ENCODE peak calls at places on chromosome 10, in nine cellular contexts. X is tibial artery, Z is PC-9, F is Peyer's patch, G is OCI-LY7, U is testis, H is gastrocnemius medialis, W is thyroid gland, M is vagina. K is an unnamed sample. For H3K36me3, the result is how much of the 10 kb centered on the place peaks cover.

GRCh38 chr10:11810313-11810766 is 12.8 kb upstream of the PROSER2 start:
- DNase-seq in X (no peak), Z (peak), F (no peak), G (no peak), U (no peak), H (no peak), W (peak), M (no peak), K (peak)

GRCh38 chr10:129531195-129531968 is 64.3 kb downstream of the MGMT start:
- DNase-seq in X (no peak), Z (peak), F (no peak), G (no peak), U (no peak), H (no peak), W (no peak), M (no peak), K (peak)

GRCh38 chr10:49081532-49082275 is 33.6 kb downstream of the VSTM4 start:
- DNase-seq in X (no peak), Z (no peak), F (no peak), G (no peak), U (peak), H (no peak), W (peak), M (no peak), K (no peak)

GRCh38 chr10:42975005-42975493 is 101.8 kb upstream of the RET start:
- DNase-seq in X (peak), Z (no peak), F (peak), G (no peak), U (no peak), H (peak), W (no peak), M (no peak), K (no peak)

GRCh38 chr10:113323985-113324384 is 228.9 kb upstream of the HABP2 start:
- DNase-seq in X (no peak), Z (no peak), F (no peak), G (no peak), U (no peak), H (no peak), W (no peak), M (no peak), K (no peak)

GRCh38 chr10:62648941-62649340 is 155.6 kb upstream of the ADO start:
- DNase-seq in X (no peak), Z (no peak), F (no peak), G (peak), U (no peak), H (no peak), W (no peak), M (no peak), K (no peak)

GRCh38 chr10:98608417-98608816 is 161.7 kb upstream of the HPS1 start:
- DNase-seq in X (peak), Z (no peak), F (no peak), G (no peak), U (no peak), H (no peak), W (no peak), M (no peak), K (no peak)

GRCh38 chr10:13224210-13224995 is 9.8 kb downstream of the UCMA start:
- DNase-seq in X (peak), Z (no peak), F (no peak), G (peak), U (no peak), H (no peak), W (no peak), M (no peak), K (no peak)

GRCh38 chr10:88091490-88092061 is 228.2 kb downstream of the PTEN start:
- DNase-seq in X (no peak), Z (peak), F (peak), G (peak), U (no peak), H (no peak), W (no peak), M (no peak), K (no peak)

GRCh38 chr10:124735491-124736286 is 8.5 kb downstream of the FAM53B start:
- DNase-seq in X (peak), Z (no peak), F (no peak), G (no peak), U (no peak), H (no peak), W (no peak), M (peak), K (no peak)

GRCh38 chr10:28677889-28678686 is 767 bp downstream of the BAMBI start:
- DNase-seq in X (peak), Z (no peak), F (peak), G (peak), U (peak), H (no peak), W (peak), M (no peak), K (no peak)

GRCh38 chr10:12844796-12845524 is 156.6 kb downstream of the CCDC3 start:
- DNase-seq in X (peak), Z (peak), F (no peak), G (no peak), U (peak), H (no peak), W (peak), M (no peak), K (peak)

GRCh38 chr10:3745582-3745981 is 39.4 kb downstream of the KLF6 start:
- DNase-seq in X (no peak), Z (no peak), F (no peak), G (no peak), U (no peak), H (no peak), W (no peak), M (no peak), K (no peak)

GRCh38 chr10:1615186-1615954 is 122.0 kb downstream of the ADARB2 start:
- DNase-seq in X (no peak), Z (no peak), F (no peak), G (no peak), U (no peak), H (no peak), W (no peak), M (no peak), K (no peak)

DNA sequence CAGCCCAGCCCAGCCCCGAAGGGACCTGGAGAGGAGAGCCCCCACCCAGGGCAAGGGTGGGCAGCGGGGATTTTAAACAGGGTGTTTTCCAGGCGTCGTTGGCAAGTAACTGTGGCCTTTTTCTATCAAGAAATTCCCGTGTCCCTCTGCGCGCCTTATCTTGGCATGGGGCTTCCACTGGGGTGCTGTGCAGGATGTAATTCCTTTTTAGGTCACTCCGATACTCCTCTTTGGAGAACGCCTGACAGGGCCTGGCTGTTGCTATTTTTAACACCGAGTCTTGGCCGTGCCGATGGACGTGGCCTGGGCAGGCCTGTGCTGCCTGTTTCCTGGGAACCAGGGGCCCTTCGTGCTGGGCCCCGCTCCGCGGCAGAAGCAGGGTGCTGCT is 93.8 kb downstream of the INPP5A start:
- DNase-seq in X (peak), Z (no peak), F (peak), G (no peak), U (peak), H (peak), W (peak), M (no peak), K (no peak)
- H3K4me3 ChIP-seq in X (no peak), Z (no peak), F (no peak), G (no peak), U (no peak), H (peak), W (no peak), M (no peak), K (no peak)

GRCh38 chr10:92505044-92505443 is 68.8 kb downstream of the IDE start:
- DNase-seq in X (no peak), Z (no peak), F (no peak), G (no peak), U (no peak), H (no peak), W (no peak), M (no peak), K (no peak)

GRCh38 chr10:92506336-92506735 is 67.6 kb downstream of the IDE start:
- DNase-seq in X (no peak), Z (no peak), F (no peak), G (no peak), U (no peak), H (no peak), W (no peak), M (no peak), K (no peak)

GRCh38 chr10:92502296-92502695 is 71.6 kb downstream of the IDE start:
- DNase-seq in X (no peak), Z (no peak), F (no peak), G (no peak), U (no peak), H (no peak), W (no peak), M (no peak), K (no peak)
- H3K36me3 ChIP-seq in X (half or more), Z (under half), F (half or more), G (under half), U (under half), H (half or more), W (under half), M (under half), K (under half)

GRCh38 chr10:74826142-74827044 is at the start of gene KAT6B:
- DNase-seq in X (peak), Z (peak), F (peak), G (peak), U (peak), H (peak), W (peak), M (peak), K (peak)
- TF ChIP-seq CTCF in X (peak), Z (peak), F (no peak), G (peak), U (peak), H (no peak), W (peak), M (peak), K (no peak)

DNA sequence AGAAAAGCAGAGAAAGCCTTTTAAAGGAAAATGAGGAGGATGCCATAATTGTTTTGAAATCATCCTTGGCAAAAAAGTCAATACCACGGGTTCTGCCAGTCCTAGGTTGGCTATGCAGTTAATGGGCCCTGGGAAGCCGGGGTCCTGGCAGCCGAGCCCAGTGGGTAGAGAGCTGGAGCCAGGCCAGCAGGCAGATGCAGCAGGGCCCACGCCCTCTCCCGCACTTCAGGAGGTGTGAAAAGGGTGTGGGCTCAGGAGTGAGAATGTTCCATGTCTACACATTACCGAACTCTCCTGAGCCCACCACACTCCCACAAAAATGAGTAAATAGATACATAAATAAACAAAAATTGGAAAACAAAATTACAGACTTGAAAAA is 18.6 kb downstream of the ANTXRL start:
- DNase-seq in X (peak), Z (no peak), F (no peak), G (no peak), U (no peak), H (no peak), W (no peak), M (no peak), K (no peak)
- H3K4me3 ChIP-seq in X (no peak), Z (no peak), F (no peak), G (no peak), U (no peak), H (no peak), W (no peak), M (no peak), K (no peak)

DNA sequence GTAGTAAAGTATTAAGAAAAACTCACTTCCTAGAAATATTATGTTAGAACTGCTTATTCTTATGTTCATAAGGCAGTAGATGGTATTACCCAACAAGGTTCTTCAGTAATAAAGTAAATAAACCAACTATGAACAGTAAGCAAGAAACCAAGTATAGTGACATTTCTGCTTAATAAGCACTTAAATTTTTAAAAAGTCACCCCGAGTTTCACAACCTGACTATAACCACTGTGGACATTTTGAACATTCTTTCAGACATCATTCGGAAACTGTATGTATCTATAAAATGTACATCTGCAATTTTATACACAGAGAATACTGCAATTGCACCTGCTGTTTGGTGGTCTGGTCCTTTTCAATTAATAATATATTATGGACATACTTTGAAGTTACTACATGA is 1073.6 kb downstream of the XPNPEP1 start:
- DNase-seq in X (no peak), Z (no peak), F (no peak), G (no peak), U (no peak), H (no peak), W (no peak), M (no peak), K (no peak)
- H3K36me3 ChIP-seq in X (under half), Z (under half), F (under half), G (under half), U (under half), H (under half), W (under half), M (under half), K (under half)

DNA sequence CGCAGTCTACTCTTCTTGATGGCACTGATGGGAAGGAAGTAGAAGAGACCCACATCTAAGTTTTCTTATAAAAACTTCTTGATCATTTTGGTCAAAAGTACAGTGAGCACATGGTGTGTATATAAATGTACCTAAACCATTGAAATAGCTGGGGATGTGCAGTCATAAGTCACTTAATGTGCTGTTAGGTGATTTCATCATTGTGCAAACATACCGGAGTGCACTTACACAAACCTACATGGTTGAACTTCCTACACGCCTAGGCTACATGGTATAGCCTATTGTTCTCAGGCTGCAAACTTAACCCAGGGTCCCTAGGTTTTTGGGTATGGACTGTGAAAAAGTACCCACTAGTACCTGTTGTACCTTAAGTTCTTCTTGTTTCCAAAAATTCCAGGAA is 123.3 kb upstream of the ZNF438 start:
- DNase-seq in X (no peak), Z (no peak), F (no peak), G (no peak), U (no peak), H (no peak), W (no peak), M (no peak), K (no peak)
- TF ChIP-seq CTCF in X (no peak), Z (no peak), F (no peak), G (no peak), U (no peak), H (no peak), W (no peak), M (no peak), K (no peak)

GRCh38 chr10:57959318-57960003 is 308.2 kb downstream of the IPMK start:
- DNase-seq in X (no peak), Z (no peak), F (no peak), G (no peak), U (no peak), H (no peak), W (peak), M (no peak), K (no peak)
- H3K4me3 ChIP-seq in X (no peak), Z (no peak), F (no peak), G (no peak), U (no peak), H (no peak), W (no peak), M (no peak), K (no peak)